ENCODE peak calls at places on chromosomes 13 and 19, in five cellular contexts. C, V, J, X and U are unnamed samples.

GRCh38 chr19:11187409-11187808 is 9.9 kb downstream of the KANK2 start:
- DNase-seq in C (no peak), V (no peak), J (no peak), X (no peak), U (no peak)

GRCh38 chr13:37701306-37701705 is 102.7 kb upstream of the POSTN start:
- DNase-seq in C (no peak), V (no peak), J (no peak), X (peak; percentile 29), U (peak; percentile 31)

GRCh38 chr13:45374917-45375316 is 33.9 kb upstream of the TPT1 start:
- DNase-seq in C (no peak), V (no peak), J (no peak), X (peak; percentile 39), U (no peak)

GRCh38 chr19:31531326-31531725 is 182.1 kb upstream of the TSHZ3 start:
- DNase-seq in C (no peak), V (no peak), J (no peak), X (no peak), U (no peak)

GRCh38 chr13:76944457-76944856 is 3.9 kb upstream of the ACOD1 start:
- DNase-seq in C (no peak), V (no peak), J (no peak), X (peak; percentile 47), U (no peak)

GRCh38 chr19:51607920-51608562 is 22.2 kb downstream of the SIGLEC5 start:
- DNase-seq in C (peak; percentile 50), V (peak; percentile 75), J (no peak), X (peak; percentile 45), U (peak; percentile 25)

GRCh38 chr13:31461923-31462322 is 262.1 kb downstream of the B3GLCT start:
- DNase-seq in C (no peak), V (no peak), J (no peak), X (no peak), U (no peak)

GRCh38 chr13:19604306-19604705 is 29.2 kb upstream of the MPHOSPH8 start:
- DNase-seq in C (no peak), V (no peak), J (no peak), X (no peak), U (no peak)

GRCh38 chr13:30526612-30527217 is 61.0 kb upstream of the HMGB1 start:
- DNase-seq in C (no peak), V (no peak), J (no peak), X (peak; percentile 0), U (no peak)

GRCh38 chr13:30052127-30052526 is 201.7 kb upstream of the UBL3 start:
- DNase-seq in C (no peak), V (no peak), J (no peak), X (no peak), U (no peak)

GRCh38 chr13:48586591-48587103 is 53.8 kb upstream of the RCBTB2 start:
- DNase-seq in C (no peak), V (peak; percentile 54), J (no peak), X (peak; percentile 33), U (no peak)

GRCh38 chr19:4367336-4367723 is 24.0 kb downstream of the MPND start:
- DNase-seq in C (no peak), V (no peak), J (no peak), X (no peak), U (no peak)

GRCh38 chr19:17755977-17756670 is 4.8 kb downstream of the FCHO1 start:
- DNase-seq in C (no peak), V (peak; percentile 78), J (no peak), X (peak; percentile 39), U (no peak)

GRCh38 chr13:29749401-29750177 is 100.8 kb downstream of the UBL3 start:
- DNase-seq in C (no peak), V (no peak), J (no peak), X (peak; percentile 80), U (no peak)

GRCh38 chr13:81171065-81171647 is 830.2 kb upstream of the SPRY2 start:
- DNase-seq in C (peak; percentile 15), V (no peak), J (no peak), X (peak; percentile 29), U (no peak)

GRCh38 chr13:98454389-98454881 is 122.5 kb downstream of the STK24 start:
- DNase-seq in C (no peak), V (no peak), J (no peak), X (peak; percentile 87), U (peak; percentile 91)

GRCh38 chr13:97117388-97117910 is 104.7 kb upstream of the MBNL2 start:
- DNase-seq in C (no peak), V (no peak), J (no peak), X (no peak), U (no peak)

GRCh38 chr19:55076321-55076720 is 652 bp downstream of the EPS8L1 start:
- DNase-seq in C (no peak), V (no peak), J (no peak), X (no peak), U (no peak)

GRCh38 chr13:92842145-92842544 is 384.5 kb upstream of the GPC6 start:
- DNase-seq in C (no peak), V (no peak), J (no peak), X (peak; percentile 91), U (peak; percentile 8)

GRCh38 chr19:52296773-52297600 is at the start of gene ZNF480:
- DNase-seq in C (peak; percentile 94), V (peak; percentile 89), J (peak; percentile 42), X (peak; percentile 75), U (peak; percentile 13)

GRCh38 chr19:54465367-54466109 is 2.0 kb upstream of the LENG9 start:
- DNase-seq in C (no peak), V (no peak), J (no peak), X (no peak), U (no peak)

DNA sequence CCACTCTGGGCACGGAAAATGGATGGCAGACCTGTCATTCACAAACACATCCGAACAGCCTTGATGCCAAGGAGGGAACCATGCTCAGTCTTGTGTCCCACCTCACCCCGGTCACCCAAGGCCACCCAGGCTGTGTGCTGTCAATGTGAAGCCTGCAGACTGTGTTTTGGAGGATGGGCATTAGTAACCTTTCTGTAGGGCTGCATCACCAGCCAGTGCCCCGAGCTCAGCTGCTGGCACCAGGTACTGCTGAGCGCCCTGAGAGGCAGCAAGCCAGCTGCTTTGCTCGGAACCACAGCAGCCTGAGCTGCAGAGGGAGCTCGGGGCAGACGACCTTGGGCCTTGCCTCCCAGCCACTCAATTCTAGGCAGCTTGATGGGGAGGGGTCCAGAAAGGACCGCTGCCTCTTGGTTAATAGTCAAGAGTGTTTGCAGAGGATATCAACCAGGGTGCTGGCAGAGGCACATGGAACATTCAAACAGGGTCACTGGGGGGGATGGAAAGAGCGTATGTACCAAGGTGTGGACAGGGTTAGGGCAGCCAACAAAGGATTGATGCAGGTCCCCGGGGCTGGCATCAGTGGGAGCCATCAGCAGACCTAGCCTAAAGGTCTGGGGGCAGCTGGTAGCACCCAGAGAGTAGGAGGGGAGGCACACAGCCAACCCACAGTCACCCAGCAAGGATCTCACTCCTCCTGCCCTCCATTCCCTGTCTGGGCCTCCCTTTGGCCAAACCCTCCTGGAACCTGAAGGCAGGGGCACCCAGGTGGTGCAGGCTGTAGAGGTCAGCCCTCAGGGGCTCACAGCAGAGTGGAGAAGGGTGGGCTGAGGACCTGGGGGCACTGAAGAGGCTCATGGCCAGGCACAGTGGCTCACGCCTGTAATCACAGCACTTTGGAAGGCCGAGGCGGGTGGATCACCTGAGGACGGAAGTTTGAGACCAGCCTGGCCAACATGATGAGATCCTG is 8.1 kb downstream of the VSTM2B start:
- DNase-seq in C (no peak), V (peak; percentile 8), J (no peak), X (no peak), U (no peak)
- H3K4me3 ChIP-seq in C (no peak overlapping the region), V (no peak overlapping the region), J (no peak overlapping the region), X (no peak overlapping the region), U (no peak overlapping the region)

DNA sequence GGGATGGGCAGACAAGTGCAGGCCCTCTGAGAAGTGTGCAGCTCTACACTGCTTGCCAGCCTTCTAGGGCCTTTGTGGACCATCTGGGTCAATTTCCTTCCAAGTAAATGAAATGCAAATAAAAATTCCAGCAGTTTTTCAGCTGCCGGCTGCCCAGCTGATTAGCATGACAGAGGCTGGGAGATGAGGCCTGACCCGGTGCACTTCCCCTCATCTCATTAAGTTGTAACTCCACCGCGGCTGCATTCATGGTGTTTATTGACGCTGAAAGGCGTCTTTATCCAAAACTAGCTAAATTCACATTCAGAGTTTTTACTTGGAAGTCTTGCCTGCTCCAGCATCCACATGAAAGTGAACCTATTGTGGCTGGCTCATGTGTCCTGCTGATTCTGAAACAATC is 47.4 kb upstream of the GSX1 start:
- DNase-seq in C (no peak), V (no peak), J (no peak), X (no peak), U (no peak)
- H3K4me3 ChIP-seq in C (no peak overlapping the region), V (no peak overlapping the region), J (no peak overlapping the region), X (no peak overlapping the region), U (no peak overlapping the region)

DNA sequence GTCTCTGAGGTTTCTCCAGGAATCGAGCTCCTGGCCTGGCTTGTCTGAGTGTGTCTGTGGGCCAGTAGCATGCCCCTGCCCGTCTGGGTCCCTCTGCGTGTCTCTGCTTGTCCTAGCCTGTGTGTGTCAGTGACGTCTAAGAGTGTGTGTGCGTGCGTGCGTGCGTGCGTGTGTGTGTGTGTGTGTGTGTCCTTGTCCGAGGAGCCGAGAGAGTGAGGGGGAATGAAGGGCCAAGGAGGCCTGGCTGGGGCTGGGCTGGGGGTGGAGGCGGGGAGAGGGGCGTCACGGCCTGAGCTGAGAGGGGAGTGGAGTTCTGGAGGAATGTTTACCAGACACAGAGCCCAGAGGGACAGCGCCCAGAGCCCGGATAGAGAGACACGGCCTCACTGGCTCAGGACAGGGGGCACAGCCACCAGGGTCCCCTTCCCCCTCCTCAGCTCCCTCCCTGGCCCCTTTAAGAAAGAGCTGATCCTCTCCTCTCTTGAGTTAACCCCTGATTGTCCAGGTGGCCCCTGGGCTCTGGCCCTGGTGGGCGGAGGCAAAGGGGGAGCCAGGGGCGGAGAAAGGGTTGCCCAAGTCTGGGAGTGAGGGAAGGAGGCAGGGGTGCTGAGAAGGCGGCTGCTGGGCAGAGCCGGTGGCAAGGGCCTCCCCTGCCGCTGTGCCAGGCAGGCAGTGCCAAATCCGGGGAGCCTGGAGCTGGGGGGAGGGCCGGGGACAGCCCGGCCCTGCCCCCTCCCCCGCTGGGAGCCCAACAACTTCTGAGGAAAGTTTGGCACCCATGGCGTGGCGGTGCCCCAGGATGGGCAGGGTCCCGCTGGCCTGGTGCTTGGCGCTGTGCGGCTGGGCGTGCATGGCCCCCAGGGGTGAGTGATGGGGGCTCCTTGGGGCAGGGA is at the start of gene AXL:
- DNase-seq in C (no peak), V (peak; percentile 39), J (peak; percentile 75), X (peak; percentile 76), U (peak; percentile 56)
- H3K4me3 ChIP-seq in C (peak within 1 kb of the TSS; percentile 38), V (peak within 1 kb of the TSS; percentile 74), J (peak within 1 kb of the TSS; percentile 85), X (peak within 1 kb of the TSS; percentile 86), U (peak within 1 kb of the TSS; percentile 69)

GRCh38 chr19:42409477-42409876 is 17.7 kb downstream of the LIPE start:
- DNase-seq in C (no peak), V (peak; percentile 36), J (no peak), X (no peak), U (no peak)

GRCh38 chr19:42412661-42413076 is 14.5 kb downstream of the LIPE start:
- DNase-seq in C (no peak), V (no peak), J (no peak), X (no peak), U (no peak)

GRCh38 chr19:42410371-42410770 is 16.8 kb downstream of the LIPE start:
- DNase-seq in C (no peak), V (no peak), J (no peak), X (no peak), U (no peak)

GRCh38 chr19:42411581-42412178 is 15.5 kb downstream of the LIPE start:
- DNase-seq in C (no peak), V (no peak), J (no peak), X (no peak), U (no peak)

DNA sequence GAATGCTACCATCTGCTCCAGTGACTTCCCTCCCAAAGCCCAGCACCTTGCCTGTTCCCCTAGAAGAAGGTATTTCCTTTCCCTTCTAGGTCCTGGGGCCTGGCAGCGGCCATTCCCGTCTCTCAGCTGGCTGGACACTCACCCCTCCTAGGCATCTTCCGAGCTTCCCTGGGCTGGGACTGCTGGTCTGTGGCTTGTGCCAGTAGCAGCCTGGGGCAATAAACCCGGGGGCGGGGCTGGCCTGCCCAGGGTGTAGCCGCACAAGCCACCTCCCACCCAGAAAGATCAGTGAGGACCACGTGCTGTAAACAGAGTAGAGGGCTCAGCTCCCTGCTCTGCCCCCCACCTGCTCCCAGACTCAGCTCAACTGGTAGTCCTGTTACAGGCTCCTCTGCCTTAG is 15.0 kb downstream of the LIPE start:
- DNase-seq in C (peak; percentile 29), V (no peak), J (no peak), X (no peak), U (no peak)
- H3K4me3 ChIP-seq in C (no peak overlapping the region), V (no peak overlapping the region), J (no peak overlapping the region), X (no peak overlapping the region), U (no peak overlapping the region)